ENCODE peak calls at places on chromosomes 11 and 22, in four cellular contexts. N is HepG2, G is sigmoid colon, F is stomach. W is an unnamed sample.

GRCh38 chr11:116981216-116981887 is 116.9 kb downstream of the SIK3 start:
- DNase-seq in F (no peak), G (no peak), N (no peak), W (no peak)

GRCh38 chr11:72781313-72782080 is 12.3 kb downstream of the STARD10 start:
- DNase-seq in F (peak), N (no peak), G (no peak), W (peak)

GRCh38 chr11:100356035-100356434 is 331.1 kb upstream of the ARHGAP42 start:
- DNase-seq in N (no peak), G (no peak), F (no peak), W (no peak)

GRCh38 chr22:30763815-30764686 is 69.4 kb downstream of the OSBP2 start:
- DNase-seq in G (no peak), F (peak), N (peak), W (peak)

GRCh38 chr22:27612075-27612474 is 189.5 kb downstream of the MN1 start:
- DNase-seq in F (no peak), N (no peak), G (no peak), W (no peak)

GRCh38 chr11:129023968-129024676 is 81.5 kb upstream of the TP53AIP1 start:
- DNase-seq in N (no peak), G (no peak), F (peak), W (peak)

GRCh38 chr11:67379061-67380058 is 6.0 kb upstream of the CLCF1 start:
- DNase-seq in G (no peak), N (no peak), F (no peak), W (no peak)

GRCh38 chr11:100964400-100964799 is 165.2 kb downstream of the PGR start:
- DNase-seq in G (no peak), N (no peak), F (no peak), W (no peak)

GRCh38 chr11:70146309-70146708 is 56.8 kb upstream of the FADD start:
- DNase-seq in N (no peak), F (no peak), G (no peak), W (no peak)

GRCh38 chr22:28014141-28015055 is 95.3 kb upstream of the PITPNB start:
- DNase-seq in N (no peak), F (no peak), G (peak), W (no peak)

GRCh38 chr11:105100206-105100605 is 39.4 kb downstream of the CARD18 start:
- DNase-seq in F (no peak), N (no peak), G (no peak), W (no peak)

GRCh38 chr11:13963949-13964770 is 1.6 kb downstream of the SPON1 start:
- DNase-seq in F (no peak), N (no peak), G (no peak), W (no peak)

GRCh38 chr22:29375436-29376076 is 12.8 kb downstream of the AP1B1 start:
- DNase-seq in F (no peak), G (no peak), N (no peak), W (no peak)

GRCh38 chr11:65861165-65861505 is 902 bp downstream of the MUS81 start:
- DNase-seq in G (peak), F (no peak), N (no peak), W (no peak)

GRCh38 chr11:10407055-10407454 is 48.0 kb upstream of the AMPD3 start:
- DNase-seq in F (no peak), N (peak), G (no peak), W (no peak)

GRCh38 chr11:57100638-57101312 is 81.0 kb upstream of the LRRC55 start:
- DNase-seq in F (no peak), N (no peak), G (no peak), W (no peak)

GRCh38 chr22:20786536-20786979 is 12.6 kb downstream of the SERPIND1 start:
- DNase-seq in N (no peak), F (no peak), G (no peak), W (no peak)

GRCh38 chr11:64299847-64300648 is at the start of gene CATSPERZ:
- DNase-seq in G (no peak), F (no peak), N (no peak), W (no peak)

GRCh38 chr22:29043906-29044575 is 17.6 kb downstream of the C22orf31 start:
- DNase-seq in G (no peak), F (no peak), N (no peak), W (no peak)

GRCh38 chr11:4606231-4607015 is 1.6 kb downstream of the TRIM68 start:
- DNase-seq in N (no peak), G (no peak), F (no peak), W (peak)

GRCh38 chr11:70203749-70204465 is 811 bp downstream of the FADD start:
- DNase-seq in G (peak), N (peak), F (peak), W (peak)

GRCh38 chr22:42937164-42937854 is 77.6 kb downstream of the PACSIN2 start:
- DNase-seq in N (no peak), F (peak), G (peak), W (no peak)

GRCh38 chr11:101912823-101913284 is 2.0 kb upstream of the CEP126 start:
- DNase-seq in F (no peak), N (peak), G (no peak), W (no peak)

GRCh38 chr11:35138949-35139881 is at the start of gene CD44:
- DNase-seq in F (peak), N (no peak), G (peak), W (peak)

GRCh38 chr11:34266090-34266912 is 91.5 kb downstream of the ABTB2 start:
- DNase-seq in N (no peak), G (peak), F (no peak), W (no peak)

GRCh38 chr11:92556435-92556834 is 331.8 kb downstream of the FAT3 start:
- DNase-seq in F (no peak), G (no peak), N (no peak), W (no peak)

GRCh38 chr22:27810566-27810965 is 9.0 kb upstream of the MN1 start:
- DNase-seq in G (peak), N (peak), F (peak), W (peak)

GRCh38 chr11:121887564-121887963 is 228.5 kb downstream of the BLID start:
- DNase-seq in F (no peak), G (no peak), N (no peak), W (no peak)

GRCh38 chr11:72012897-72013721 is 14.4 kb downstream of the IL18BP start:
- DNase-seq in N (no peak), G (peak), F (peak), W (peak)

GRCh38 chr11:123194308-123195181 is 503 bp downstream of the CLMP start:
- DNase-seq in F (no peak), G (peak), N (no peak), W (no peak)

GRCh38 chr11:44626645-44627044 is 61.2 kb downstream of the CD82 start:
- DNase-seq in F (no peak), G (peak), N (no peak), W (peak)

GRCh38 chr11:9616042-9616640 is 42.7 kb downstream of the WEE1 start:
- DNase-seq in N (no peak), F (no peak), G (no peak), W (no peak)

GRCh38 chr22:23012081-23012622 is 58.2 kb upstream of the GNAZ start:
- DNase-seq in F (no peak), G (no peak), N (no peak), W (no peak)
- H3K27ac ChIP-seq in F (no peak), G (no peak), N (no peak), W (no peak)

DNA sequence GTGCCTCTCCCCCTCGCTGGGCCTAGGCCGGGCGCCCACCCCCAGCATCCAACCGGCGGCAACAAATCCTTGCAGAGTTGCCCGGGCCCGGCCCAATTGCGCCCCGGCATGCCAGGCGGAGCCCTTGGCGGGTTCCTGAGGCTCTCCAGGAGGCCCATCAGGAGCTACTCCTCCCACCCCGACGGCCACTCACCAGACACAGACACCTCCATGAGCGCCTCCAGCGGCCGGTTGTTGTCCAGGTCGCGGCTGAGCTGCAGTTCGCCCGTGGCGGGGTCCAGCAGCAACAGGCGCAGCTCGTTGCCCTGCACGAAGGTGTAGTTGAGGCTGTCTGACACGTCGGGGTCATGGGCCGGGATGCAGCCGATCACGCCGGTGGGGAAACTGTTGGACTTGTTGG is 4.0 kb downstream of the CELSR1 start:
- DNase-seq in G (no peak), F (no peak), N (no peak), W (peak)
- H3K4me3 ChIP-seq in G (no peak), F (peak), N (no peak), W (peak)

GRCh38 chr11:47980907-47981621 is 705 bp downstream of the PTPRJ start:
- DNase-seq in F (peak), G (peak), N (no peak), W (no peak)

GRCh38 chr11:47977651-47978050 is 2.7 kb upstream of the PTPRJ start:
- DNase-seq in F (no peak), N (no peak), G (no peak), W (no peak)

GRCh38 chr11:47981667-47982404 is 1.5 kb downstream of the PTPRJ start:
- DNase-seq in F (no peak), N (no peak), G (no peak), W (no peak)

GRCh38 chr11:47979378-47980092 is 824 bp upstream of the PTPRJ start:
- DNase-seq in F (no peak), G (no peak), N (no peak), W (no peak)

GRCh38 chr11:47980093-47980906 is at the start of gene PTPRJ:
- DNase-seq in G (peak), F (peak), N (no peak), W (peak)
- TF ChIP-seq POLR2AphosphoS5 in G (no peak), F (peak), N (no peak), W (no peak)

GRCh38 chr22:24442352-24442744 is 14.9 kb downstream of the ADORA2A start:
- DNase-seq in N (no peak), F (peak), G (no peak), W (no peak)
- H3K27ac ChIP-seq in N (no peak), F (no peak), G (no peak), W (no peak)

GRCh38 chr22:19290400-19291217 is 910 bp downstream of the CLTCL1 start:
- DNase-seq in N (peak), F (no peak), G (no peak), W (no peak)

GRCh38 chr22:19287889-19288288 is 3.6 kb downstream of the CLTCL1 start:
- DNase-seq in N (no peak), F (no peak), G (no peak), W (no peak)

GRCh38 chr22:19287076-19287724 is 4.3 kb downstream of the CLTCL1 start:
- DNase-seq in G (no peak), N (no peak), F (no peak), W (peak)

GRCh38 chr22:19289475-19290161 is 1.9 kb downstream of the CLTCL1 start:
- DNase-seq in F (no peak), G (no peak), N (no peak), W (no peak)

GRCh38 chr22:19285831-19286230 is 5.7 kb downstream of the CLTCL1 start:
- DNase-seq in F (no peak), G (no peak), N (no peak), W (no peak)
- H3K4me3 ChIP-seq in F (no peak), G (no peak), N (no peak), W (no peak)

DNA sequence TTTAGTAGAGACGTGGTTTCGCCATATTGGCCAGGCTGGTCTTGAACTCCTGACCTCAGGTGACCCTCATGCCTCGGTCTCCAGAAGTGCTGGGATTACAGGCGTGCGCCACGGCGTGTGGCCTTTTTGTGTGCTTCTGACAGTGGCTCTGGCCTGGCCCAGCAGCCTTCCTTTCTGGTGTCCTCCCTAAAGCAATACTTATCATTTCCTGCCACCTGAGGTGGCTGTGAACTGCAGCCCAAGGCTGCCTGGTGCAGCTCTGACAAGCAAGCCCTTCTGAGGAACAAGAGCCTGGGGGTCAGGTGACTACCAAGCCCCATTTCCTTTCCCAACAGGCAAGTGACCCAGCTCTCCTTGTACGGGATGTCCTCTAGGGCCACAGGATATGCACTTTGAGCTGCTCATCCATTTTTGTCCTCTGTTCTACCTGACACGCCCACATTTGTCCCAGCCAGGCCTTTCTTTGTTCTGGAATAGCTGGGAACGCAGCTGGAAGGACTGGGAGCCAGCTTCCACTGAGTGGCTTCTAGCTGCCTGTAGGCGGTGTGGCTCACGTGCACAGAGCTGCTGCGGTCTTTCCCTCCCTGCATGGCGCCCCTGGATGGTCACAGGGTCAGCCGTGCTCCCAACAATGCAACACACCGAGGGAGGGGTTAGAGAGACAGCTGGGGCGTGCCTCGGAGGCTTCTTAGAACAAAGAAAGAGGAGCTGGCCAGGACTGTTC is 12.3 kb upstream of the BID start:
- DNase-seq in N (peak), G (peak), F (peak), W (no peak)
- TF ChIP-seq POLR2AphosphoS5 in N (no peak), G (no peak), F (peak), W (no peak)

DNA sequence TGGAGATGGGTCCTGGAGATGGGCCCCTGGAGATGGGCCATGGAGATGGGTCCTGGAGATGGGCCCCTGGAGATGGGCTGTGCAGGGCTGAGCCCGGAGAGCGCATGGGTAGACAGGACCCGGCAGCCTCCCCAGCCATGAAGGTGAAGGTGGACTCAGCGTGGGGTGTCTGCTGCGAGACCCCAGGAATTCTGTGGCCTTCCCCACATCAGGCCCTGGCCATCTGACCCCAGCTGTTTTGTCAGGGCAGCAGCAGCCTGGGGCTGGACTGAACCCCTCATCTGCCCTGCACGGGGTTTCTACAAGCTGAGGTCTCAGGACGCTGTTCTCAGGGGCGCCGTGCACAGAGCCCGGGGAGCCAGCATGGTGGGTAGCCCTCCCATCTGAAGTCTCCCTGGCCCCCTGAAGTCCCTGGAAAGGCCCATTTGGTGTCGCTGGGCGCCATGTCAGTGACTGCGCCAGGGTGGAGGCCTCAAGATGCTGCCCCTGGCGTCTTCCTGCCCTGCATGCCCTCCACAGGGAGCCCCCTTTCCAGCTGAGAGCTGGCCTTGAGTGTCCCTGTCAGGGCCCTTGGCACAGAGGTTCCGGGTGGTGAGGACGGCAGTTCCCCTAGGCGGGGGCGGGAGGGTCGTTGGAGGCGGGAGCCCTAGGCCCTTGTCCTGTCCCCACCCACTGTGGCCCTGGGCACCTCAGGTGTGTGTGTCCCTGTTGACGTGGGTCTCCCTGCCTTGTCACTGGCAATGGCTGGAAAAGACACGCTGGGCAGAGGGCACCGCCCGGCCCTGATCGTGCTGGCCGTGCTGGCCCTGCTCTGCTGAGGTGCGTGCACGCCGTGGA is 5.4 kb downstream of the BRSK2 start:
- DNase-seq in G (no peak), F (no peak), N (no peak), W (no peak)
- H3K27ac ChIP-seq in G (no peak), F (no peak), N (no peak), W (no peak)

DNA sequence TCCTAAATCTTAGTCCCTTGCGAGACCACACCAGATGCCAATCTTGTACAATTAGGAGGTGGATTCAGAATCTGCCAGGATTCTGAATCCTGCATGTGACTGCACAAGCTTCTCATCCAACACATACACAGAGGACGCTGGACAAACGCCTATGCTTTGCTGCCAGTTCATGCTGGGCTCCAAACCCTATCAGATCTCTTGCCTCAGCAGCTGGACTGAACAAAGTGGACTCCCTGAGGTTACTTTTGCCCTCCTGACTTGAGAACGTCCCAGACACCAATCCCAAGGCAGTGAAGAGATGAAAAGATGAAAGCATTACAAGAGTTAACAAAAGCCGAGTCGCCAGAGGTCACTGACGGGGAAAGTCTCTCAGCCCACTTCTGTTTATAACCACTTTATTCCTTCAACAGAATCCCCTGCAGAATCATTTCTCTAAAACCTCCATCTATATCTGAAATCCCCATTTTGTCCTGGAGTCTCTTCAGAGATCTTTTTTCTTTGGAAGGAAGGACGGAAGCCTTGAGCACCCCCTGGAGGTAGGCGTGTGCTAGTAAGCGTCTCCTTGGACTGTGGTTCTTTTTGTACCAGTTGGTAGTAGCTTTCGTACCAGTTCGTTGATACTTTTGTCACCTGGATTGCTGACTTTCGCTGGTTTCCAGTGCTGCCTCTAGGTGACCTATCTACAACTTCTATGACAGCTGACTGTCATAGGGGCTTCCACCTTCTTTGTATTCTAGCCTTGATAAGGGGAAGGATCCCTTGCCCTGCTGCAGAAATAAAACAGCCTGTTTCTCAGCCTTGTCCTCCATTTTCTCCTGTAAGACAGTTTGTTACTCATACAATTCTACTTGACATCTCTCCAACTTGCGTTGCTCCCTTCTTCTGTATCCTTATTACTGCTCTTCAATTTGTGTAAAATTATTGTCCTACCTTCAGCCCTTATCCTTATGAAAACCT is 26.1 kb upstream of the EED start:
- DNase-seq in F (peak), G (peak), N (peak), W (peak)
- H3K4me3 ChIP-seq in F (peak), G (peak), N (no peak), W (no peak)

DNA sequence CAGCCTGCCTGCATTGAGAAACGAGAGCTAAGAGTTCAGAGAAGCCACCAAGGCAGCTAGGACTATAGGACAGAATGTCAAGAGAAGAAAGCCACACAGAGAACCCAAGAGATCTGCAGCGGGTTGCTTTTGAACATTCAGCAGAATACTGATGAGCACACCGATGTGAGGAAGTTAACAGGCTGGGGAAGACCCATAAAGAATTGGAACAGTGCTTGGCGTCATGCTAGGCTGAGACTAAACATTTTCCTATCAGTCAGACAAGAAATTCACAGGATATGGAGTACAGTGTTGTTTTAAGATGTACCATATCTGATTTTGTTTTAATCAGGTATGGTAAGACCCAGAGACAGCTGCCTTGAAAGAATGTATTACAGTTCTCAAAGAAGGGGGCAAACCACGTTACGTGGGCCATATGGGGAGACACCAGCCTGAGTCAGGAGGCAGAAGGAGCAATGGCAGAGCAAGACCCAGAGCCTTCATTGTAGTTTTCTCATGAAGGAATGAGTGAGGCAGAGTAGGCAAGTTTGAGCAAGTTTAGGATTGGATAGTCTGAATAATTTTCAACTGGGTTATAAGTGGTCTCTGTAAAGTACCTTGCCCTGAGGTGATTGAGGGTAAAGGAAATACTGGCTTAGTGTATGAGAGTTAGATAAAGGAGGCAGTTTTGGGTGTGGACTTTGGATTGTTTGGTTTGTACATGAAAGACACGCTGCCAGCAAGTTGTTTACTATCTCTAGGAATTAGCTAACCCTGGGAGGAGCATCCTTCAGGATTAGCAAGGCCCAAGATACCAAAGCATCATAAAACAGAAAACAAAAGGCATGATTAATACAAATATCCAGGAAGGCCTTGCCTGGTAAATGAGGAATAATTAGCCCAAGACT is 14.3 kb downstream of the LRRC75B start:
- DNase-seq in F (no peak), G (no peak), N (peak), W (no peak)
- TF ChIP-seq POLR2AphosphoS5 in F (peak), G (no peak), N (peak), W (peak)